ENCODE peak calls at places on chromosome 12, in five cellular contexts. I is fibroblast of villous mesenchyme, R is A673, S is foreskin fibroblast, N is upper lobe of right lung. D is an unnamed sample.

GRCh38 chr12:60494249-60494648 is 898.4 kb downstream of the SLC16A7 start:
- DNase-seq in R (peak), I (peak), N (no peak), S (peak), D (no peak)

GRCh38 chr12:129903956-129904769 is at the start of gene TMEM132D:
- DNase-seq in N (no peak), S (no peak), I (no peak), R (no peak), D (no peak)

GRCh38 chr12:2458113-2458414 is 336.7 kb upstream of the FKBP4 start:
- DNase-seq in S (no peak), N (no peak), I (no peak), R (no peak), D (no peak)

GRCh38 chr12:55682087-55682796 is 25.5 kb downstream of the ITGA7 start:
- DNase-seq in I (no peak), N (no peak), S (no peak), R (no peak), D (no peak)

GRCh38 chr12:104930388-104931326 is 27.4 kb downstream of the SLC41A2 start:
- DNase-seq in R (no peak), I (peak), S (peak), N (no peak), D (no peak)

GRCh38 chr12:130480231-130480630 is 142.5 kb downstream of the PIWIL1 start:
- DNase-seq in I (no peak), N (no peak), R (no peak), S (no peak), D (no peak)

GRCh38 chr12:3456809-3457208 is 34.2 kb upstream of the PRMT8 start:
- DNase-seq in S (no peak), N (no peak), R (no peak), I (no peak), D (peak)

GRCh38 chr12:47739959-47740358 is 14.7 kb upstream of the ENDOU start:
- DNase-seq in I (no peak), S (no peak), R (no peak), N (no peak), D (no peak)

GRCh38 chr12:50790081-50790480 is 26.2 kb downstream of the ATF1 start:
- DNase-seq in I (no peak), S (no peak), R (no peak), N (no peak), D (no peak)

GRCh38 chr12:15629761-15630160 is 159.4 kb downstream of the EPS8 start:
- DNase-seq in N (no peak), R (no peak), S (peak), I (peak), D (no peak)

GRCh38 chr12:82874935-82875334 is 188.2 kb downstream of the TMTC2 start:
- DNase-seq in N (no peak), I (no peak), S (peak), R (no peak), D (no peak)

GRCh38 chr12:98594050-98594853 is 766 bp downstream of the SLC25A3 start:
- DNase-seq in S (peak), N (peak), I (peak), R (peak), D (peak)

GRCh38 chr12:116562090-116562489 is 2.9 kb downstream of the MAP1LC3B2 start:
- DNase-seq in S (no peak), N (no peak), R (no peak), I (no peak), D (no peak)

GRCh38 chr12:103011974-103012763 is 54.7 kb downstream of the ASCL1 start:
- DNase-seq in I (no peak), N (no peak), S (no peak), R (no peak), D (no peak)

GRCh38 chr12:132103542-132104308 is 40.4 kb downstream of the DDX51 start:
- DNase-seq in R (no peak), I (no peak), N (no peak), S (no peak), D (no peak)

GRCh38 chr12:2283910-2284309 is 231.1 kb downstream of the CACNA1C start:
- DNase-seq in N (peak), S (peak), I (peak), R (peak), D (no peak)

GRCh38 chr12:47858511-47859266 is 39.0 kb upstream of the HDAC7 start:
- DNase-seq in R (no peak), S (no peak), N (no peak), I (no peak), D (no peak)

GRCh38 chr12:102990419-102990818 is 32.9 kb downstream of the ASCL1 start:
- DNase-seq in R (no peak), N (no peak), I (no peak), S (no peak), D (peak)

GRCh38 chr12:132396657-132397056 is 67.3 kb upstream of the GALNT9 start:
- DNase-seq in N (no peak), I (no peak), R (no peak), S (no peak), D (no peak)

DNA sequence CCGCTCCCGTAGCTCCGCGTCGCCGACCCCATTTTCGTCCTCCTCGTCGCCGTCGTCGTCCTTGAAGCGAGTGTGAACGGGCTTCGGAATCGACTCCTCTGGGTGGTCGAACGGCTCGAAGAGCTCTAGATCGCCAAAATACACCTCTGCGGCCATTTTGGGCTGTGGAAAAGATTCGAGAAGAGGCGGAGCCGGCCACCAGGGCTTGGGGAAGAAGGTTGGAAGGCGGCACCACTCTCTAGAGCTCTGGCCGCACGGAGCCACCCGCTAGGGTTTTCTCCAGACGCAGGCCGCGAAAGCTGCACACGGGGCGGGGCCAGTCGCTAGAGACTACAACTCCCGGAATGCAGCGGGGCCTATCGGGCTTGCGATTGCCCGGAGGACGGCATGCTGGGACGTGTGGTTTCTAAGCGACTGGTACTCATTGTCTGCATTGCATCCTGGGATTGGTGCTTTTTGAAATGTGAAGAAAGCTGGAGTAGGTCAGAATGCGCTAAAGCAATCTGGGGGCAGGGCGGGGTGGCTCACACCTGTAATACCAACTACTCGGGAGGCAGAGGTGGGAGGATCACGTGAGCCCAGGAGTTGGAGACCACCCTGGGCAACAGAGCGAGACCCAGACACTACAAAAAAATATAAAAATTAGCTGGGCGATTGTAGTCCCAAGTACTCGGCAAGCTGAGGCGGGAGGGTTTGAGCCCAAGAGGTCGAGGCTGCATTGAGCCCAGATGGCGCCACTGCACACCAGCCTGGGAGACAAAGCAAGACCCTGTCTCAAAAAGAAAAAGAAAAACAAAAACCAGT is at the start of gene ZCCHC8:
- DNase-seq in R (peak), N (peak), S (peak), I (peak), D (peak)
- TF ChIP-seq CTCF in R (no peak), N (no peak), S (no peak), I (peak), D (peak)

DNA sequence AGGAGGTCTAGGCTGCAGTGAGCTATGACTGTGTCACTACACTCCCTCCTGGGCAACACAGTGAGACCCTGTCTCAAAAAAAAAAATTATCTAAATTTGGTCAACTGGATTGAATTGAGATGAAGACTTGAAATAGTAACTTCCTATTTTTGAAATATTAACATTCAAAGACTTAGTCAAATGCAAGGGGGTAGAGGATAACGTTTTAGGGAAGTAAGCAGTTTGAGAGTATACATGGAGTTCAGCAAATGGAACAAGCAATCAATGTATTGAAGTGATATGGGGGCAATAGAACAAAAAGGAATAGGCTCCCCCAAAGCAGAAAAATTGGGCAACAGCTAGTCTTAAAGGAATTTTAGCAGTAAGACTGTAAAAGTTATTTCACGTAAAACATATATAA is 4.7 kb upstream of the MFAP5 start:
- DNase-seq in I (no peak), S (no peak), R (no peak), N (no peak), D (no peak)
- H3K4me3 ChIP-seq in I (no peak), S (no peak), R (no peak), N (no peak), D (no peak)

DNA sequence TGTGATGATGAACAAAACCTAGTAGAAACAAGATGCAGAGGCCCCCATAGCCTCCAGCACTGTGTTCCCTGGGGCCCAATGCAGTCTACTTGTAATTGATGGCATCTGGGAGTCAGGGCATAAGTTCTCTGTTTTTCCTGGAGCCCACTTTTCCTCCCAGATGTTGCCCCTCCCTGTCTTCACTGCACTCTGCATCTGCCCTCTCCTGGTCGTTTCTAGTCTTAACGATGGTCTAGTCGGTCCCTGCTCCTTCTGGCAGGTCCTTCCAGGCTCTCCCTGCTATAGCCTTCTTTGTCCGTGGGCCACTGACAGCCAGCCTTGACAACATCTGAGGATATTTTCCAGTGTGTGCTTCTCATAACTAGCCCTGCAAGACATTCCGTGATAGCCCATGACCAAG is 208.3 kb downstream of the GXYLT1 start:
- DNase-seq in R (no peak), I (no peak), N (no peak), S (no peak), D (no peak)
- TF ChIP-seq CTCF in R (no peak), I (no peak), N (no peak), S (no peak), D (peak)

GRCh38 chr12:100573168-100573498 is 351 bp upstream of the GAS2L3 start:
- DNase-seq in I (no peak), R (no peak), N (no peak), S (no peak), D (no peak)
- H3K4me3 ChIP-seq in I (peak), R (peak), N (peak), S (peak), D (peak)

GRCh38 chr12:123043536-123044001 is 63.1 kb downstream of the ARL6IP4 start:
- DNase-seq in R (peak), N (peak), I (peak), S (peak), D (peak)
- TF ChIP-seq CTCF in R (peak), N (peak), I (peak), S (peak), D (peak)

GRCh38 chr12:53005986-53006809 is at the start of gene EIF4B:
- DNase-seq in S (peak), I (peak), N (peak), R (peak), D (peak)

GRCh38 chr12:53004582-53004981 is 1.7 kb upstream of the EIF4B start:
- DNase-seq in N (no peak), S (peak), I (peak), R (no peak), D (no peak)

GRCh38 chr12:53005215-53005985 is 856 bp upstream of the EIF4B start:
- DNase-seq in N (peak), S (no peak), I (peak), R (peak), D (peak)

GRCh38 chr12:53004178-53004577 is 2.1 kb upstream of the EIF4B start:
- DNase-seq in R (no peak), S (peak), N (no peak), I (no peak), D (no peak)

GRCh38 chr12:53006810-53007742 is 820 bp downstream of the EIF4B start:
- DNase-seq in R (peak), N (peak), S (peak), I (peak), D (peak)
- H3K4me3 ChIP-seq in R (peak), N (peak), S (peak), I (peak), D (peak)

DNA sequence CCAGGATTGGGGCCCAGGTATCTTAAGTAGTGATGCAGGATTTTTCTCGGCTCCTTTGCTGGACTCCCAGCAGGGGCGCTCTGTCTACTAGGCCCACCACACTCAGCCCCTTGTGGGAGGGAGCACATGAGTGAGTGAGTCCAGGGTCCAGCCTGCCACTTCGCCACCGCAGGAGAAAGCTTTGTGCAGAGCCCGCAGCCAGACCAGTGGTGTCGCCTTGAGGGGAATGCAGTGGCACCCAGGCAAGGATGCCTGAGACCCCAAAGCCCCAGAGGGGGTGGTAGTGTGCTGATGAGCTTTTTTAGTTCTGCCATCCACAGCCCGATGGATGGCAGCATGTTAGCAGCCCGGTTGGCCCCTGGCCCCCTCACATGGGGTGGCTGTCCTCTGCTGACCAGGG is 5.4 kb upstream of the MRPS35 start:
- DNase-seq in R (no peak), I (no peak), N (no peak), S (no peak), D (no peak)
- TF ChIP-seq CTCF in R (no peak), I (no peak), N (no peak), S (no peak), D (no peak)